ENCODE peak calls at places on chromosomes 2 and 18, in five cellular contexts. One of them, this sample, is unnamed.

GRCh38 chr2:207258191-207258991 is 92.6 kb upstream of the KLF7 start:
- DNase-seq in CD4-positive, alpha-beta memory T cell: no peak
- DNase-seq in neuronal stem cell: no peak
- DNase-seq in fibroblast of lung: peak; percentile 100
- DNase-seq in hepatocyte: peak; percentile 79
- DNase-seq in this sample: peak; percentile 80

GRCh38 chr2:240395448-240395847 is 40.0 kb upstream of the GPC1 start:
- DNase-seq in CD4-positive, alpha-beta memory T cell: no peak
- DNase-seq in neuronal stem cell: no peak
- DNase-seq in fibroblast of lung: no peak
- DNase-seq in hepatocyte: no peak
- DNase-seq in this sample: no peak

GRCh38 chr2:99153921-99154604 is 679 bp downstream of the TSGA10 start:
- DNase-seq in CD4-positive, alpha-beta memory T cell: no peak
- DNase-seq in neuronal stem cell: no peak
- DNase-seq in fibroblast of lung: peak; percentile 21
- DNase-seq in hepatocyte: no peak
- DNase-seq in this sample: no peak

GRCh38 chr2:151063271-151063670 is 198.4 kb downstream of the RBM43 start:
- DNase-seq in CD4-positive, alpha-beta memory T cell: no peak
- DNase-seq in neuronal stem cell: no peak
- DNase-seq in fibroblast of lung: peak; percentile 81
- DNase-seq in hepatocyte: peak; percentile 4
- DNase-seq in this sample: peak; percentile 33

GRCh38 chr2:196233808-196234501 is 62.6 kb upstream of the STK17B start:
- DNase-seq in CD4-positive, alpha-beta memory T cell: peak; percentile 38
- DNase-seq in neuronal stem cell: no peak
- DNase-seq in fibroblast of lung: no peak
- DNase-seq in hepatocyte: no peak
- DNase-seq in this sample: no peak

GRCh38 chr18:67515987-67516431 is 511 bp downstream of the DSEL start:
- DNase-seq in CD4-positive, alpha-beta memory T cell: peak; percentile 41
- DNase-seq in neuronal stem cell: peak; percentile 70
- DNase-seq in fibroblast of lung: peak; percentile 82
- DNase-seq in hepatocyte: peak; percentile 95
- DNase-seq in this sample: peak; percentile 41

GRCh38 chr2:105104208-105104731 is 66.4 kb downstream of the MRPS9 start:
- DNase-seq in CD4-positive, alpha-beta memory T cell: no peak
- DNase-seq in neuronal stem cell: no peak
- DNase-seq in fibroblast of lung: peak; percentile 95
- DNase-seq in hepatocyte: no peak
- DNase-seq in this sample: no peak

GRCh38 chr2:84856785-84857184 is 24.1 kb downstream of the TRABD2A start:
- DNase-seq in CD4-positive, alpha-beta memory T cell: no peak
- DNase-seq in neuronal stem cell: no peak
- DNase-seq in fibroblast of lung: no peak
- DNase-seq in hepatocyte: no peak
- DNase-seq in this sample: no peak

GRCh38 chr2:144890828-144891227 is 370.9 kb upstream of the ZEB2 start:
- DNase-seq in CD4-positive, alpha-beta memory T cell: no peak
- DNase-seq in neuronal stem cell: no peak
- DNase-seq in fibroblast of lung: peak; percentile 55
- DNase-seq in hepatocyte: peak; percentile 4
- DNase-seq in this sample: peak; percentile 3

GRCh38 chr2:191030521-191031154 is 16.7 kb upstream of the STAT1 start:
- DNase-seq in CD4-positive, alpha-beta memory T cell: peak; percentile 52
- DNase-seq in neuronal stem cell: peak; percentile 30
- DNase-seq in fibroblast of lung: peak; percentile 45
- DNase-seq in hepatocyte: peak; percentile 67
- DNase-seq in this sample: no peak

GRCh38 chr2:197613509-197613987 is 61.8 kb downstream of the RFTN2 start:
- DNase-seq in CD4-positive, alpha-beta memory T cell: no peak
- DNase-seq in neuronal stem cell: no peak
- DNase-seq in fibroblast of lung: no peak
- DNase-seq in hepatocyte: peak; percentile 40
- DNase-seq in this sample: peak; percentile 6

GRCh38 chr18:45998244-45998643 is 31.1 kb upstream of the EPG5 start:
- DNase-seq in CD4-positive, alpha-beta memory T cell: peak; percentile 17
- DNase-seq in neuronal stem cell: no peak
- DNase-seq in fibroblast of lung: no peak
- DNase-seq in hepatocyte: no peak
- DNase-seq in this sample: no peak

GRCh38 chr18:45997689-45998088 is 30.6 kb upstream of the EPG5 start:
- DNase-seq in CD4-positive, alpha-beta memory T cell: peak; percentile 20
- DNase-seq in neuronal stem cell: no peak
- DNase-seq in fibroblast of lung: no peak
- DNase-seq in hepatocyte: no peak
- DNase-seq in this sample: no peak

DNA sequence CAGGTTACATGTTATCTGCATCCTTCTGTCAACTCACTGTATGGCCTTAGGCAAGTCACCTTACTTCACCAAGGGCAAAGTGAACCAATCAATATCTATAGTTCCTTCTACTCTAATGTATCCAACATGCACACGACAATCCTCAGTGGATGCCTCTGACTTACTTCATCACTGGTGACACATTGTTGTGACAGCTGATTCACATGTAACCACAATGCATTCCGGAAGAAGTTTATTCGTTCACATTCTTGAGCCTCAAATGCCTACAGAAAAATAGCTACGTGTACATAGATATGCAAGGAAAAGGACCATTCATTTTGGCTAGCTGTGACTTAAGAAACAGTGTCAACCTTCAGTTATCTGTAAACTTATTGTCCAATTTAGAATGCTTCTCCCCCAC is 26.3 kb upstream of the EPG5 start:
- DNase-seq in CD4-positive, alpha-beta memory T cell: no peak
- DNase-seq in neuronal stem cell: no peak
- DNase-seq in fibroblast of lung: peak; percentile 89
- DNase-seq in hepatocyte: no peak
- DNase-seq in this sample: peak; percentile 36
- H3K27ac ChIP-seq in CD4-positive, alpha-beta memory T cell: no peak overlapping the region
- H3K27ac ChIP-seq in neuronal stem cell: no peak overlapping the region
- H3K27ac ChIP-seq in fibroblast of lung: peak overlapping the region; percentile 14
- H3K27ac ChIP-seq in hepatocyte: no peak overlapping the region
- H3K27ac ChIP-seq in this sample: peak overlapping the region; percentile 21

GRCh38 chr2:39734451-39734850 is 44.6 kb downstream of the THUMPD2 start:
- DNase-seq in CD4-positive, alpha-beta memory T cell: no peak
- DNase-seq in neuronal stem cell: no peak
- DNase-seq in fibroblast of lung: no peak
- DNase-seq in hepatocyte: no peak
- DNase-seq in this sample: no peak

GRCh38 chr2:39738941-39739340 is 40.1 kb downstream of the THUMPD2 start:
- DNase-seq in CD4-positive, alpha-beta memory T cell: no peak
- DNase-seq in neuronal stem cell: no peak
- DNase-seq in fibroblast of lung: peak; percentile 97
- DNase-seq in hepatocyte: peak; percentile 12
- DNase-seq in this sample: no peak

GRCh38 chr2:39735648-39736047 is 43.4 kb downstream of the THUMPD2 start:
- DNase-seq in CD4-positive, alpha-beta memory T cell: no peak
- DNase-seq in neuronal stem cell: no peak
- DNase-seq in fibroblast of lung: peak; percentile 69
- DNase-seq in hepatocyte: no peak
- DNase-seq in this sample: no peak

GRCh38 chr2:39737661-39738060 is 41.4 kb downstream of the THUMPD2 start:
- DNase-seq in CD4-positive, alpha-beta memory T cell: no peak
- DNase-seq in neuronal stem cell: no peak
- DNase-seq in fibroblast of lung: peak; percentile 96
- DNase-seq in hepatocyte: peak; percentile 56
- DNase-seq in this sample: no peak

GRCh38 chr2:39736593-39736992 is 42.5 kb downstream of the THUMPD2 start:
- DNase-seq in CD4-positive, alpha-beta memory T cell: no peak
- DNase-seq in neuronal stem cell: no peak
- DNase-seq in fibroblast of lung: peak; percentile 99
- DNase-seq in hepatocyte: no peak
- DNase-seq in this sample: no peak
- H3K27ac ChIP-seq in CD4-positive, alpha-beta memory T cell: no peak overlapping the region
- H3K27ac ChIP-seq in neuronal stem cell: no peak overlapping the region
- H3K27ac ChIP-seq in fibroblast of lung: peak overlapping the region; percentile 53
- H3K27ac ChIP-seq in hepatocyte: no peak overlapping the region
- H3K27ac ChIP-seq in this sample: no peak overlapping the region

DNA sequence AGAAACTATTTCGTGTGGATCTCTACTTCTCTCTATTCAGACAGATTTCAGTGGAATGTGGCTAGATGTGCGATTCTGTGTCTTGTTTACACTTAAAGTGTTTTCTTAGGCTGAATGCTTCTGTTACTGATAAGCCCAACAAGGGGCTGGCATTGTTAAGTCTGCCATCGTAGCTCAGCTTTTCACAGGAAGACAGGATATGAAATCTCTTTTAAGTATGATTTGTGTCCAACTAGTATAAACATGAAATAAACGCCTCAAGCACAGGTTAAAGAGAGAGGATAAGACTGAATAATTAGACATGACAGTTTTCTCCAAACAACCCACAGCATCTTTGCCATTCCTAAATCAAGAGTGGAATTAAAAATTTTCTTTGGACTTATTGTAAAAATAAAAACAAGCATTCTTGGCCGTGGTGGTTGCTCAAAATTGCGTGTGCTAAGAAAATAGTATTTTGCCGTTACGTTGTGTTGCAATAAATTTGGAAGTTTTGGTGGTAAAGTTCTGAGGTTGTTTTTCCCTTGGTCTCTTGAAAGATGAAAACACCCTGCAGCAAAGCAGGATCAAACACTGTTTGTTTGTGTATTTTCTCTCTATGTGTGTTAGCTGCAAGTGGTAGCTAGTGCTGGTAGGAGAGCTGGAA is 1.0 kb downstream of the VIT start:
- DNase-seq in CD4-positive, alpha-beta memory T cell: no peak
- DNase-seq in neuronal stem cell: no peak
- DNase-seq in fibroblast of lung: no peak
- DNase-seq in hepatocyte: no peak
- DNase-seq in this sample: no peak
- H3K27ac ChIP-seq in CD4-positive, alpha-beta memory T cell: no peak overlapping the region
- H3K27ac ChIP-seq in neuronal stem cell: no peak overlapping the region
- H3K27ac ChIP-seq in fibroblast of lung: no peak overlapping the region
- H3K27ac ChIP-seq in hepatocyte: no peak overlapping the region
- H3K27ac ChIP-seq in this sample: no peak overlapping the region

GRCh38 chr18:21053127-21053526 is 58.5 kb downstream of the ROCK1 start:
- DNase-seq in CD4-positive, alpha-beta memory T cell: no peak
- DNase-seq in neuronal stem cell: no peak
- DNase-seq in fibroblast of lung: peak; percentile 90
- DNase-seq in hepatocyte: peak; percentile 39
- DNase-seq in this sample: peak; percentile 45
- H3K27ac ChIP-seq in CD4-positive, alpha-beta memory T cell: no peak overlapping the region
- H3K27ac ChIP-seq in neuronal stem cell: no peak overlapping the region
- H3K27ac ChIP-seq in fibroblast of lung: no peak overlapping the region
- H3K27ac ChIP-seq in hepatocyte: no peak overlapping the region
- H3K27ac ChIP-seq in this sample: peak overlapping the region; percentile 61

GRCh38 chr2:2270808-2271415 is 60.2 kb downstream of the MYT1L start:
- DNase-seq in CD4-positive, alpha-beta memory T cell: no peak
- DNase-seq in neuronal stem cell: no peak
- DNase-seq in fibroblast of lung: no peak
- DNase-seq in hepatocyte: no peak
- DNase-seq in this sample: no peak

GRCh38 chr2:2273421-2273820 is 57.7 kb downstream of the MYT1L start:
- DNase-seq in CD4-positive, alpha-beta memory T cell: no peak
- DNase-seq in neuronal stem cell: no peak
- DNase-seq in fibroblast of lung: no peak
- DNase-seq in hepatocyte: no peak
- DNase-seq in this sample: no peak

GRCh38 chr2:2272841-2273240 is 58.2 kb downstream of the MYT1L start:
- DNase-seq in CD4-positive, alpha-beta memory T cell: no peak
- DNase-seq in neuronal stem cell: no peak
- DNase-seq in fibroblast of lung: no peak
- DNase-seq in hepatocyte: no peak
- DNase-seq in this sample: no peak

GRCh38 chr2:2269989-2270562 is 61.0 kb downstream of the MYT1L start:
- DNase-seq in CD4-positive, alpha-beta memory T cell: no peak
- DNase-seq in neuronal stem cell: no peak
- DNase-seq in fibroblast of lung: no peak
- DNase-seq in hepatocyte: no peak
- DNase-seq in this sample: no peak

GRCh38 chr2:2271471-2271941 is 59.6 kb downstream of the MYT1L start:
- DNase-seq in CD4-positive, alpha-beta memory T cell: no peak
- DNase-seq in neuronal stem cell: no peak
- DNase-seq in fibroblast of lung: peak; percentile 23
- DNase-seq in hepatocyte: peak; percentile 12
- DNase-seq in this sample: no peak
- H3K27ac ChIP-seq in CD4-positive, alpha-beta memory T cell: no peak overlapping the region
- H3K27ac ChIP-seq in neuronal stem cell: no peak overlapping the region
- H3K27ac ChIP-seq in fibroblast of lung: no peak overlapping the region
- H3K27ac ChIP-seq in hepatocyte: no peak overlapping the region
- H3K27ac ChIP-seq in this sample: no peak overlapping the region

This sample was measured in epithelial cell of prostate.